ENCODE peak calls at places on chromosomes 6 and 20, in five cellular contexts. K, F, A, D and T are unnamed samples.

GRCh38 chr20:37239026-37239451 is 22.6 kb downstream of the GHRH start:
- DNase-seq in A (no peak), F (no peak), D (no peak), K (no peak), T (no peak)

GRCh38 chr6:159180001-159180400 is 10.8 kb downstream of the FNDC1 start:
- DNase-seq in D (no peak), F (peak; percentile 97), A (no peak), K (no peak), T (no peak)

GRCh38 chr6:42704251-42704936 is 18.0 kb downstream of the PRPH2 start:
- DNase-seq in A (no peak), D (no peak), F (peak; percentile 73), K (no peak), T (no peak)

GRCh38 chr6:90227693-90228092 is 69.0 kb downstream of the BACH2 start:
- DNase-seq in D (no peak), F (no peak), K (no peak), A (no peak), T (no peak)

GRCh38 chr20:63520939-63521601 is 505 bp downstream of the PPDPF start:
- DNase-seq in K (peak; percentile 49), F (peak; percentile 77), D (peak; percentile 91), A (no peak), T (peak; percentile 57)

GRCh38 chr6:166951670-166952060 is 4.7 kb downstream of the RNASET2 start:
- DNase-seq in A (no peak), K (no peak), D (no peak), F (no peak), T (no peak)

GRCh38 chr6:31660224-31660997 is at the start of gene C6orf47:
- DNase-seq in F (peak; percentile 90), K (peak; percentile 81), D (peak; percentile 94), A (peak; percentile 65), T (peak; percentile 74)

GRCh38 chr6:829646-830045 is 136.7 kb upstream of the EXOC2 start:
- DNase-seq in K (no peak), D (peak; percentile 45), A (no peak), F (no peak), T (no peak)

GRCh38 chr6:56051199-56051598 is 175.8 kb upstream of the BMP5 start:
- DNase-seq in F (no peak), D (no peak), K (no peak), A (no peak), T (no peak)

GRCh38 chr6:156925718-156926607 is 148.8 kb downstream of the ARID1B start:
- DNase-seq in F (no peak), K (no peak), D (no peak), A (no peak), T (no peak)

GRCh38 chr6:105983763-105984162 is 102.4 kb upstream of the PRDM1 start:
- DNase-seq in K (no peak), A (no peak), F (no peak), D (no peak), T (no peak)

GRCh38 chr20:45919536-45919933 is 7.6 kb upstream of the PLTP start:
- DNase-seq in F (peak; percentile 97), D (no peak), K (no peak), A (no peak), T (no peak)

GRCh38 chr6:112833546-112834215 is 486.6 kb downstream of the RFPL4B start:
- DNase-seq in D (no peak), F (peak; percentile 20), A (no peak), K (no peak), T (no peak)

GRCh38 chr6:26273673-26274595 is 91.1 kb upstream of the BTN3A2 start:
- DNase-seq in D (no peak), F (peak; percentile 47), A (no peak), K (no peak), T (no peak)

GRCh38 chr6:15516923-15517560 is 145.8 kb downstream of the DTNBP1 start:
- DNase-seq in A (peak; percentile 11), F (no peak), D (no peak), K (no peak), T (no peak)

GRCh38 chr6:79570802-79571367 is 33.7 kb upstream of the LCA5 start:
- DNase-seq in F (peak; percentile 54), A (no peak), K (no peak), D (no peak), T (no peak)

GRCh38 chr6:52725530-52726192 is 37.6 kb downstream of the GSTA2 start:
- DNase-seq in D (no peak), A (no peak), K (no peak), F (no peak), T (no peak)

GRCh38 chr20:37929366-37930014 is 26.6 kb downstream of the VSTM2L start:
- DNase-seq in D (no peak), K (no peak), A (no peak), F (no peak), T (no peak)

GRCh38 chr6:99951016-99951805 is 42.8 kb downstream of the MCHR2 start:
- DNase-seq in F (no peak), K (no peak), A (no peak), D (no peak), T (no peak)

GRCh38 chr20:57754190-57754589 is 44.4 kb upstream of the PMEPA1 start:
- DNase-seq in A (no peak), K (no peak), D (no peak), F (no peak), T (no peak)

GRCh38 chr6:127134136-127134535 is 15.7 kb downstream of the RSPO3 start:
- DNase-seq in A (no peak), F (no peak), K (no peak), D (no peak), T (no peak)

GRCh38 chr6:108689279-108690161 is 128.8 kb downstream of the FOXO3 start:
- DNase-seq in K (peak; percentile 84), A (peak; percentile 68), F (peak; percentile 98), D (no peak), T (no peak)

GRCh38 chr6:30912746-30913520 is 1.1 kb upstream of the VARS2 start:
- DNase-seq in K (no peak), A (no peak), F (no peak), D (no peak), T (no peak)

GRCh38 chr20:4117341-4117740 is 102.0 kb upstream of the RNF24 start:
- DNase-seq in K (no peak), D (no peak), F (no peak), A (no peak), T (no peak)

GRCh38 chr20:18225652-18226051 is 62.7 kb upstream of the ZNF133 start:
- DNase-seq in D (no peak), F (peak; percentile 38), K (no peak), A (no peak), T (no peak)

GRCh38 chr6:70738028-70738427 is 70.3 kb downstream of the SMAP1 start:
- DNase-seq in D (no peak), K (no peak), A (no peak), F (no peak), T (no peak)

GRCh38 chr6:134706153-134706552 is 243.7 kb downstream of the ALDH8A1 start:
- DNase-seq in F (no peak), K (no peak), A (no peak), D (peak; percentile 25), T (no peak)

GRCh38 chr6:35586542-35586941 is 73.8 kb upstream of the TULP1 start:
- DNase-seq in A (no peak), K (no peak), F (no peak), D (no peak), T (no peak)

GRCh38 chr6:116633685-116634084 is 17.4 kb downstream of the RSPH4A start:
- DNase-seq in D (peak; percentile 37), A (no peak), K (no peak), F (no peak), T (no peak)
- TF ChIP-seq CTCF in D (peak; percentile 44), A (no peak), K (peak; percentile 3), F (peak; percentile 15), T (peak; percentile 24)

DNA sequence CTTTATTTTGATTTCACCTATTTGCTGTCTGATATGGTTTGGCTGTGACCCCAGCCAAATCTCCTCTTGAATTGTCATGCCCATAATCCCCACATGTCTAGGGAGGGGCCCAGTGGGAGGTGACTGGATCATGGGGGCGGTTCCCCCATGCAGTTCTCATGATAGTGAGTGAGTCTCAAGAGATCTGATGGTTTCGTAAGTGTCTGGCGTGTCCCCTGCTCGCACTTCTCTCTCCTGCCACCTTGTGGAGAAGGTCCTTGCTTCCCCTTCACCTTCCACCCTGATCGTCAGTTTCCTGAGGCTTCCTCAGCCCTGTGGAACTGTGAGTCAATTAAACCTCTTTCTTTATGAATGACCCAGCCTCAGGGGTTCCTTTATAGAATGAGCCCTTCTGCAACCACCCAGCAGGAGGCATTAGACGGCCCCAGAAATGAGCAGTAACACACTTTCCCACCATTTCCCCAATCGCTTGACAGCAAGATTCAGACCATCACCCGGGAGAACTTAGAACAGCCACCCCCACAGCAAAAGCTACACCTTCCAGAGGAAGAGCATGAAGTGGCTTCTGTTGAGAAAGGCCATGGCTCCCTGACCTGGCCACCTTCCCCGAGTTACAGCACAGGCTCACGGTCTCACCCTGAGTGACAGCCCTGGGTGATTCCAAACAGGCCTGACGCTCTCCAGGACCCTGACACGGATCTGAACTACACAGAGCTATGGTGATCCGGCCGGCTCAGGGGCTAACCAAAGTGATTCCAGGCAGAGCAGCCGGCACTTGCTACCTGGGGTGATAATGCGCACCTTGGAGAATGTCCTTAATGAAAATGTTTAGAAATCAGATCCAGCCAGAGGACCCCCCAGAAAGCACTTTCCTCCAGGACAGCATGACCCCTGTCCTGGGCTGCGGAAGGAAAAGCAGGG is 131.2 kb upstream of the CDH4 start:
- DNase-seq in A (no peak), D (peak; percentile 81), K (peak; percentile 65), F (peak; percentile 36), T (peak; percentile 49)
- TF ChIP-seq CTCF in A (no peak), D (peak; percentile 73), K (peak; percentile 36), F (peak; percentile 29), T (peak; percentile 79)

GRCh38 chr6:6315660-6316059 is 4.8 kb downstream of the F13A1 start:
- DNase-seq in A (peak; percentile 35), K (peak; percentile 36), D (peak; percentile 68), F (peak; percentile 53), T (peak; percentile 53)
- TF ChIP-seq CTCF in A (no peak), K (peak; percentile 74), D (peak; percentile 81), F (peak; percentile 83), T (peak; percentile 78)

GRCh38 chr6:160388922-160389321 is 40.7 kb downstream of the SLC22A3 start:
- DNase-seq in K (no peak), F (no peak), A (no peak), D (no peak), T (no peak)

GRCh38 chr6:160382946-160383345 is 34.8 kb downstream of the SLC22A3 start:
- DNase-seq in D (no peak), K (no peak), A (no peak), F (no peak), T (no peak)

GRCh38 chr6:160387887-160388286 is 39.7 kb downstream of the SLC22A3 start:
- DNase-seq in F (no peak), A (no peak), K (no peak), D (no peak), T (no peak)

GRCh38 chr6:160391419-160392116 is 43.4 kb downstream of the SLC22A3 start:
- DNase-seq in D (no peak), K (no peak), F (peak; percentile 80), A (no peak), T (no peak)

DNA sequence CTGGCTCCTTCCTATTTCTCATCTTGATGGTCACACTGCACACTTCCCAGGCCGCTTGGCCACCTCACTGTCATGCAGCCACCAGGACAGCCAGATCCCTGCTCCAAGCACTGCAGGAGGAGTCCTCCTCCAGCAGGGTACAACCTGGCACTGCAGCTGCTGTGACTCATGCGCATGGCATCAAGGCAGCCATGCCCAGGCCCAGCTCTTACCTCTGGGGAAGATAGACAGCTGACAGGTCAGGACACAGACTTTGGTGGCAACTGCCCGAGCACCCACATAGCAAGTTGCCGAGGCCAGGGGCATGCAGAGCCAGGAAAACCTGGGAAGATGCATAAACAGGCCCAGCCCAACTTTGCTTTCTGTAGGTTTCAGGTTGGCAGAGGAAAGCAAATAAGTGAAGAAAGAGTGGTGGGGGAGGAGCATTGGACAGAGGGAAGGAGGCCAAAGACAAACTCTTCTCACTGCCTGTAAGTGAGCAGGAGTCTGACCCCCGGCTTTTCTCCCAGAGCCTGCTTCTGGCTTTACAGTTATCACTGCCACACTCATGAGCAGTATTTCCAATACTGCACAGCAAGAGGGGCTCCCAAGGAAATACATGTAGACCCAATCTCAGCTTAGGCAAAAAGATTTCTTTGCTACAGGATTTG is 38.8 kb downstream of the SLC22A3 start:
- DNase-seq in D (no peak), F (peak; percentile 35), K (no peak), A (no peak), T (no peak)
- TF ChIP-seq CTCF in D (no peak), F (no peak), K (no peak), A (no peak), T (no peak)